ENCODE peak calls at places on chromosomes 2 and 18, in six cellular contexts. G is A549, T is K562, E is NB4, H is GM12878, V is HepG2. D is an unnamed sample.

GRCh38 chr2:211982162-211982561 is 556.4 kb downstream of the ERBB4 start:
- DNase-seq in E (no peak), H (no peak), T (no peak), G (no peak), V (no peak), D (peak; percentile 90)

GRCh38 chr2:10079192-10079930 is 850 bp downstream of the CYS1 start:
- DNase-seq in H (no peak), T (no peak), G (peak; percentile 36), V (no peak), E (peak; percentile 52), D (no peak)

GRCh38 chr2:58428553-58429284 is 187.6 kb upstream of the FANCL start:
- DNase-seq in V (no peak), H (no peak), E (no peak), T (no peak), G (peak; percentile 14), D (no peak)

GRCh38 chr18:76402026-76402990 is 92.7 kb downstream of the ZNF516 start:
- DNase-seq in T (no peak), H (no peak), G (no peak), E (peak; percentile 87), V (no peak), D (no peak)

GRCh38 chr2:180012523-180012922 is 5.4 kb upstream of the CWC22 start:
- DNase-seq in H (no peak), G (peak; percentile 16), E (no peak), T (no peak), V (peak; percentile 23), D (peak; percentile 1)

GRCh38 chr2:217625475-217626245 is 377.1 kb downstream of the TNS1 start:
- DNase-seq in T (no peak), G (no peak), H (no peak), V (no peak), E (no peak), D (no peak)

GRCh38 chr2:155412599-155412998 is 714.1 kb downstream of the KCNJ3 start:
- DNase-seq in T (no peak), G (no peak), V (no peak), H (peak; percentile 41), E (no peak), D (no peak)

GRCh38 chr18:59783138-59783537 is 85.9 kb upstream of the CCBE1 start:
- DNase-seq in E (peak; percentile 49), H (peak; percentile 9), T (peak; percentile 6), V (peak; percentile 72), G (peak; percentile 74), D (peak; percentile 30)

GRCh38 chr18:8264861-8265411 is 344.3 kb upstream of the RAB12 start:
- DNase-seq in V (peak; percentile 17), T (no peak), E (no peak), G (no peak), H (no peak), D (no peak)

GRCh38 chr2:232592687-232593407 is 40.6 kb upstream of the EFHD1 start:
- DNase-seq in V (peak; percentile 29), E (no peak), T (peak; percentile 15), G (peak; percentile 77), H (no peak), D (peak; percentile 70)

GRCh38 chr2:190980630-190981214 is 33.2 kb downstream of the STAT1 start:
- DNase-seq in G (no peak), T (no peak), E (no peak), V (no peak), H (no peak), D (no peak)

GRCh38 chr2:1925928-1926327 is 181.6 kb upstream of the PXDN start:
- DNase-seq in H (no peak), E (no peak), G (no peak), T (no peak), V (no peak), D (no peak)

GRCh38 chr18:2923464-2923863 is 76.7 kb downstream of the EMILIN2 start:
- DNase-seq in T (no peak), H (no peak), V (no peak), E (no peak), G (no peak), D (peak; percentile 84)

GRCh38 chr2:42568431-42569115 is at the start of gene MTA3:
- DNase-seq in T (peak; percentile 86), V (peak; percentile 27), H (no peak), G (peak; percentile 41), E (peak; percentile 82), D (peak; percentile 37)

GRCh38 chr2:30655211-30655610 is 152.0 kb downstream of the CAPN13 start:
- DNase-seq in V (no peak), G (no peak), E (no peak), H (no peak), T (no peak), D (no peak)

GRCh38 chr2:147549054-147549453 is 295.8 kb upstream of the ACVR2A start:
- DNase-seq in H (no peak), T (no peak), G (no peak), E (no peak), V (no peak), D (no peak)

GRCh38 chr2:20618468-20618885 is 32.4 kb downstream of the HS1BP3 start:
- DNase-seq in T (no peak), V (no peak), H (no peak), G (no peak), E (no peak), D (no peak)

GRCh38 chr2:171143670-171144062 is 17.0 kb downstream of the TLK1 start:
- DNase-seq in T (no peak), V (no peak), G (no peak), E (no peak), H (no peak), D (no peak)

GRCh38 chr2:95029898-95030341 is 4.4 kb downstream of the MAL start:
- DNase-seq in E (no peak), T (no peak), G (no peak), H (no peak), V (no peak), D (no peak)

GRCh38 chr2:174218773-174219172 is 29.6 kb downstream of the OLA1 start:
- DNase-seq in H (no peak), V (no peak), T (no peak), E (no peak), G (no peak), D (no peak)

GRCh38 chr18:51028201-51028805 is 1.7 kb upstream of the SMAD4 start:
- DNase-seq in G (peak; percentile 24), T (no peak), H (no peak), E (peak; percentile 45), V (peak; percentile 65), D (no peak)

GRCh38 chr2:204239756-204240155 is 303.2 kb downstream of the ICOS start:
- DNase-seq in T (no peak), V (no peak), G (no peak), H (no peak), E (no peak), D (no peak)

GRCh38 chr18:35524236-35524635 is 26.5 kb upstream of the INO80C start:
- DNase-seq in H (no peak), E (no peak), T (no peak), G (no peak), V (no peak), D (no peak)

GRCh38 chr2:208266641-208267335 is 733 bp downstream of the PIKFYVE start:
- DNase-seq in G (no peak), V (no peak), T (no peak), E (peak; percentile 31), H (no peak), D (peak; percentile 57)

GRCh38 chr2:39737661-39738060 is 41.4 kb downstream of the THUMPD2 start:
- DNase-seq in H (no peak), V (no peak), T (no peak), G (no peak), E (no peak), D (no peak)

DNA sequence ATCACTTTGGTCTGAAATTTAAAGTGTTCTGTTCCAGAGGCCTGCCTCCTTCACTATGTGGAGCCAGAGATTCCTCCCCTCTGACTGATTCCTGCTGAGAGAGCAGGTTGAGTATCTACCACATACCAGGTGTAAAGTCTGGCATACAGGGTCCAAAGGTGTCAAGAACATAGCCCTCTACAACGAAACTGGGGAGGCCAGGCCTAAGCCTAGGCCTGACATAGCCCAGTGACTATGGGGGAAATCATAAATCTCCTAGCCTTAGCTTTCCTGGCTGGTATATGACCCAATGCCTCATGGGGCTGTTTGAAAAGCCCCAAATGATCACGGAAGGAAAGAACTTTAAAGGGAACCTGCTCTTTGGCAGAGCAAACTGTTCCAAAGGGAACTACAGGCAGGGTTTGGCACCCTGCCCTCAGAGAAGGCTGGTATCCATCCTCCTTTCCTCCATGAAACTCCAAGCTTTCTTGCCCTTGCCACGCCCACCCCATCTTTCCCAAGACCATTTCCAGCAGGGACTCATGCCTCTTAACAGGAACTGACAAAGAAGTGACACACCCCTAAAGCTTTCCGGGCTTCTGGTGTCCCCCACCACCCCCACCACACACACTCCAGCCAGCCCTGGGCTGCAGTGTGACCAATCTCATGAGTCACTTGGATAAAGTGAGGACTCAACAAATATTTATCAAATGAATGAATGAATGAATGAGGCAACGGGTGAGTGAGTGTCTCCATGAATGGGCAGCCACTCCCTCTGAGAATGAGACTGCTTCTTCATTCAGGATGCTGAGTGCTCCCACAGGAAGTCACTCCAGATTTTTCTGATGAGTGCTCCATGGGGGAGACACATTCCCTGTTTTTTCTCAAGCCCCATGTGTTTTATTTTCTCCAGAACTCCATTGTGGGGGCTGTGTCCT is 114.5 kb upstream of the STPG4 start:
- DNase-seq in G (peak; percentile 98), E (no peak), H (no peak), T (peak; percentile 32), V (peak; percentile 66), D (peak; percentile 88)
- TF ChIP-seq MYC in G (peak; percentile 34), E (no peak), H (no peak), T (no peak), V (no peak), D (no peak)

GRCh38 chr18:68417826-68418225 is 297.1 kb downstream of the TMX3 start:
- DNase-seq in V (no peak), T (no peak), E (no peak), G (no peak), H (no peak), D (no peak)
- TF ChIP-seq MYC in V (no peak), T (no peak), E (no peak), G (no peak), H (no peak), D (no peak)

GRCh38 chr2:44335806-44336538 is 25.3 kb downstream of the PREPL start:
- DNase-seq in T (no peak), V (no peak), H (no peak), G (no peak), E (no peak), D (no peak)
- TF ChIP-seq MYC in T (no peak), V (no peak), H (no peak), G (no peak), E (no peak), D (no peak)

DNA sequence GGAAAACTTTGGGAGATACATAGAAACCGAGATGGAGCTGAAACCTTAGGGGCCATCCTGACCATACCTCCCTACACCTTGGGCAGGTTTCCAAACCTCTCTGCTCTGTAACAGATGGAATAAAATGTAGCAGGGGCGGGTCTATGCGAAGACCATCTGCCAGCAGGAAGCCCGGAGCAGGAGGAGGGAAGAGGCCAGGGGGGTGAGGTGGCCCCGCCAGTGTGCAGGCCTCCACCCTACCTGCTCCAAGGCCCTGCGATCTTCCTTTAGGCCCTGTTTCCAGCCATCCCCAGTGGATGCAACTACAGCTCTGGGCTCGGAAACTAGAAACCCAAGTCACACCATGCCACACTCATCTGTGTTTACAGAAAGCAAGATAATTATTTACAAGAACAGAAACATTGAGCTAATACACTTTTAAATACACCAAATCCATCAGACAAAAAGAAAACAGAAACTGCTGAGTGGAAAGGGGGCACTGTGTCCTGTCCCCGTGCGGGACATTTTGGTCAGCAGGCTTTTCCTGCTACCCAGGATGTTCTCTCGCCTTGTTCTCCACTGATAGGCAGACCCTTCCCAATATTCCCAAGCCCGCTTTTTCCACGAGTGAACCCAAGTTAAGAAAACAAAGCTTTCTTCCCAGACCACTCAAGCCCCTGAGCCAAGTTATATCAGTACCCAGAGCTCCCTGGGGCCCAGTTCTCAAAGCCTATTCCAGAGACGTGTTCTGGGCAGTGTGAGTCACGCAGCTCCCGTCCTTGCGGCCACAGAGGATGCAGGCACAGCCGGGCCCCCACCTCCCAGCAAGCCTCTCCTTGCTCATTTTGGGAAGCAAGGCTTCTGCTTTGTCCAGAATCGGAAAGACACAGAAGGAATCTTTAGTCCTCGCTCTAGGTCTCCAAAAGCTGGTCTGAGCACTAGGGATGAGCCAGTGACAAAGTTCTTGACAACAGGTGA is 17.3 kb downstream of the CIB4 start:
- DNase-seq in T (peak; percentile 17), G (no peak), E (no peak), V (no peak), H (no peak), D (no peak)
- TF ChIP-seq MYC in T (no peak), G (no peak), E (no peak), V (no peak), H (no peak), D (no peak)

D was measured in endothelial cell of umbilical vein.